ENCODE peak calls at places on chromosome 4, in eight cellular contexts. T is adrenal gland, O is GM13976, V is fibroblast of pulmonary artery, G is OCI-LY7, Q is nephron progenitor cell, M is brain microvascular endothelial cell, K is astrocyte. Z is an unnamed sample.

GRCh38 chr4:87913871-87914270 is 61.6 kb upstream of the SPP1 start:
- DNase-seq in K (peak; percentile 25), O (no peak), T (no peak), M (no peak), V (no peak), G (no peak), Q (no peak), Z (no peak)

GRCh38 chr4:99630857-99631256 is 26.8 kb downstream of the C4orf54 start:
- DNase-seq in G (no peak), V (no peak), O (no peak), Q (no peak), K (no peak), M (no peak), T (no peak), Z (no peak)

GRCh38 chr4:45650545-45650944 is 473.3 kb downstream of the GABRG1 start:
- DNase-seq in M (no peak), T (no peak), K (no peak), G (no peak), O (no peak), Q (no peak), V (no peak), Z (no peak)

GRCh38 chr4:102787096-102787867 is 26.5 kb upstream of the MANBA start:
- DNase-seq in K (peak; percentile 58), M (peak; percentile 49), V (peak; percentile 79), G (no peak), Q (no peak), O (no peak), T (no peak), Z (peak; percentile 43)

GRCh38 chr4:151896880-151897279 is 136.1 kb upstream of the GATB start:
- DNase-seq in M (no peak), G (no peak), T (no peak), O (no peak), V (no peak), Q (no peak), K (no peak), Z (no peak)

GRCh38 chr4:181792641-181793612 is 450.3 kb upstream of the TENM3 start:
- DNase-seq in G (no peak), V (no peak), O (no peak), M (no peak), Q (peak; percentile 4), T (no peak), K (no peak), Z (no peak)

GRCh38 chr4:102868153-102868781 is 525 bp upstream of the CISD2 start:
- DNase-seq in K (no peak), M (no peak), O (no peak), T (peak; percentile 61), Q (peak; percentile 3), G (peak; percentile 26), V (no peak), Z (no peak)

GRCh38 chr4:114535725-114536124 is 62.9 kb upstream of the UGT8 start:
- DNase-seq in K (no peak), Q (no peak), T (no peak), M (no peak), O (no peak), V (no peak), G (no peak), Z (no peak)

GRCh38 chr4:2511645-2512131 is 24.8 kb upstream of the FAM193A start:
- DNase-seq in K (no peak), M (no peak), O (peak; percentile 55), T (no peak), Q (no peak), G (peak; percentile 16), V (no peak), Z (no peak)

GRCh38 chr4:183392377-183392776 is 52.1 kb upstream of the CDKN2AIP start:
- DNase-seq in Q (no peak), V (no peak), K (no peak), M (no peak), T (no peak), G (no peak), O (no peak), Z (no peak)

GRCh38 chr4:172802041-172802440 is 366.6 kb upstream of the GALNT7 start:
- DNase-seq in K (no peak), V (no peak), O (no peak), T (no peak), G (no peak), Q (no peak), M (no peak), Z (no peak)

GRCh38 chr4:142534994-142535393 is 311.1 kb downstream of the INPP4B start:
- DNase-seq in O (no peak), T (no peak), V (no peak), K (no peak), Q (no peak), G (no peak), M (no peak), Z (no peak)

GRCh38 chr4:24537025-24537424 is 47.3 kb downstream of the DHX15 start:
- DNase-seq in V (no peak), O (no peak), Q (no peak), K (peak; percentile 26), M (peak; percentile 12), G (no peak), T (no peak), Z (no peak)

GRCh38 chr4:95106408-95106928 is 348.7 kb downstream of the BMPR1B start:
- DNase-seq in V (no peak), O (no peak), Q (no peak), G (no peak), M (peak; percentile 38), K (peak; percentile 71), T (no peak), Z (no peak)

GRCh38 chr4:128177376-128177959 is 110.1 kb downstream of the PGRMC2 start:
- DNase-seq in Q (no peak), M (no peak), T (no peak), V (no peak), O (no peak), G (no peak), K (peak; percentile 65), Z (no peak)

GRCh38 chr4:61003301-61003700 is 196.8 kb upstream of the ADGRL3 start:
- DNase-seq in Q (no peak), V (peak; percentile 1), T (no peak), O (no peak), G (no peak), M (peak; percentile 14), K (peak; percentile 19), Z (no peak)

GRCh38 chr4:181662383-181662782 is 580.8 kb upstream of the TENM3 start:
- DNase-seq in G (no peak), K (peak; percentile 67), O (no peak), V (peak; percentile 69), Q (no peak), M (peak; percentile 69), T (no peak), Z (no peak)

GRCh38 chr4:128768373-128768996 is 41.0 kb upstream of the JADE1 start:
- DNase-seq in K (peak; percentile 92), V (peak; percentile 42), Q (no peak), O (no peak), G (no peak), M (peak; percentile 70), T (no peak), Z (no peak)

GRCh38 chr4:120056249-120056648 is 10.4 kb downstream of the MAD2L1 start:
- DNase-seq in Q (no peak), M (no peak), T (no peak), V (peak; percentile 55), K (no peak), O (no peak), G (no peak), Z (no peak)

GRCh38 chr4:154044118-154044517 is 255.2 kb upstream of the SFRP2 start:
- DNase-seq in T (no peak), O (no peak), G (no peak), K (no peak), V (no peak), M (no peak), Q (no peak), Z (no peak)

GRCh38 chr4:148954011-148954749 is 512.0 kb upstream of the NR3C2 start:
- DNase-seq in G (no peak), K (no peak), Q (no peak), M (no peak), T (no peak), O (no peak), V (no peak), Z (no peak)

GRCh38 chr4:52172166-52172565 is 121.1 kb downstream of the SPATA18 start:
- DNase-seq in O (no peak), M (no peak), T (no peak), Q (no peak), K (no peak), G (no peak), V (peak; percentile 23), Z (no peak)
- TF ChIP-seq CTCF in O (no peak), M (peak; percentile 21), T (no peak), Q (no peak), K (peak; percentile 9), G (peak; percentile 30), V (peak; percentile 37), Z (peak; percentile 28)

GRCh38 chr4:158255727-158256324 is 45.5 kb downstream of the TMEM144 start:
- DNase-seq in O (no peak), G (peak; percentile 30), K (peak; percentile 29), M (peak; percentile 52), T (no peak), V (peak; percentile 75), Q (no peak), Z (peak; percentile 20)

GRCh38 chr4:158254328-158254727 is 44.0 kb downstream of the TMEM144 start:
- DNase-seq in Q (no peak), T (no peak), K (no peak), M (no peak), V (no peak), G (no peak), O (no peak), Z (no peak)

GRCh38 chr4:158261480-158261879 is 51.2 kb downstream of the TMEM144 start:
- DNase-seq in O (no peak), K (no peak), M (no peak), V (no peak), Q (no peak), G (no peak), T (no peak), Z (no peak)

GRCh38 chr4:158259955-158260575 is 49.8 kb downstream of the TMEM144 start:
- DNase-seq in M (no peak), O (no peak), G (peak; percentile 29), K (peak; percentile 4), T (no peak), Q (no peak), V (peak; percentile 67), Z (no peak)
- TF ChIP-seq CTCF in M (no peak), O (no peak), G (peak; percentile 76), K (peak; percentile 40), T (no peak), Q (peak; percentile 40), V (peak; percentile 32), Z (no peak)

GRCh38 chr4:106898621-106899230 is 137.4 kb downstream of the DKK2 start:
- DNase-seq in Q (peak; percentile 48), K (peak; percentile 25), G (peak; percentile 51), V (peak; percentile 76), M (peak; percentile 70), O (peak; percentile 40), T (no peak), Z (peak; percentile 44)
- TF ChIP-seq CTCF in Q (peak; percentile 79), K (peak; percentile 81), G (peak; percentile 96), V (peak; percentile 94), M (peak; percentile 86), O (peak; percentile 78), T (peak; percentile 30), Z (peak; percentile 80)

DNA sequence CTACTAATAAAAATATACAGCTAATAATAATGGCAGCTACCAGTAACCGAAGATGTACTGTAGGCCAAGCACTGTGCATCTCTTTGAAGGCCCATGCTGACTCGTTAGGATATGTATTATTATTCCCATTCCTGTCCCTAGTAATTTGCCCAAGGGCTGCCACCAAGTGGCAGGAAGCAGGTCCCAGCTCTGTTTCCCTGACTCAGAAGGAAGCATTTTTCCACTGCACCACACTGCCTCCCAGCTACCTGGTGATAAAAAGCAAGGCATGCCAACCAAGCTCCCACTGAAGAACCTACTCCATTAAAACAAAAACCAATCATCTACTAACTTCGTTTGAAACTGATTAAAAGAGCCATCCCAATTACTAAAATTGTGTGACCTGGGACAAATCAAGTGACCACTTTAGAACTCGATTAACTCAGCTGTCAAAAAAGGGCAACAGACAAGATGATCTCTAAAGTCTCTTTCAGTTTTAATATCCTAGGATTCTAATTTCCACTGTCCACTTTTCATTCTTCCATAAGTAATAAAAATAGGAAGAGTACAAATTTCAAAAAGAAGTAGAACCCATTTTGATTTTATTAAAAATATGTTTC is 24.3 kb upstream of the PGM2 start:
- DNase-seq in T (peak; percentile 85), K (peak; percentile 38), M (peak; percentile 48), G (peak; percentile 61), Q (peak; percentile 34), O (no peak), V (peak; percentile 58), Z (no peak)
- TF ChIP-seq CTCF in T (peak; percentile 53), K (peak; percentile 41), M (peak; percentile 86), G (peak; percentile 73), Q (peak; percentile 45), O (peak; percentile 55), V (peak; percentile 53), Z (peak; percentile 51)